ENCODE peak calls at places on chromosomes 7 and 10, in four cellular contexts. One of them, this sample, is unnamed.

GRCh38 chr7:84953294-84953693 is 233.6 kb downstream of the SEMA3D start:
- DNase-seq in transverse colon: no peak
- DNase-seq in HL-60: no peak
- DNase-seq in HCT116: no peak
- DNase-seq in this sample: no peak

GRCh38 chr7:12569673-12570072 is 847 bp upstream of the SCIN start:
- DNase-seq in transverse colon: no peak
- DNase-seq in HL-60: no peak
- DNase-seq in HCT116: no peak
- DNase-seq in this sample: no peak

GRCh38 chr10:110403593-110403992 is 94.1 kb upstream of the DUSP5 start:
- DNase-seq in transverse colon: no peak
- DNase-seq in HL-60: no peak
- DNase-seq in HCT116: no peak
- DNase-seq in this sample: no peak

GRCh38 chr10:76902949-76903348 is 734.7 kb downstream of the KCNMA1 start:
- DNase-seq in transverse colon: peak; percentile 50
- DNase-seq in HL-60: no peak
- DNase-seq in HCT116: peak; percentile 7
- DNase-seq in this sample: no peak

GRCh38 chr7:82319674-82320118 is 123.9 kb downstream of the CACNA2D1 start:
- DNase-seq in transverse colon: peak; percentile 30
- DNase-seq in HL-60: no peak
- DNase-seq in HCT116: no peak
- DNase-seq in this sample: peak; percentile 91

GRCh38 chr7:43044521-43044920 is 67.9 kb upstream of the HECW1 start:
- DNase-seq in transverse colon: no peak
- DNase-seq in HL-60: no peak
- DNase-seq in HCT116: no peak
- DNase-seq in this sample: no peak

GRCh38 chr7:23597064-23597907 is at the start of gene CCDC126:
- DNase-seq in transverse colon: peak; percentile 95
- DNase-seq in HL-60: peak; percentile 70
- DNase-seq in HCT116: peak; percentile 79
- DNase-seq in this sample: peak; percentile 95

GRCh38 chr7:16764942-16765341 is 11.4 kb downstream of the TSPAN13 start:
- DNase-seq in transverse colon: no peak
- DNase-seq in HL-60: no peak
- DNase-seq in HCT116: no peak
- DNase-seq in this sample: no peak

GRCh38 chr10:27679996-27680395 is 65.6 kb downstream of the MKX start:
- DNase-seq in transverse colon: no peak
- DNase-seq in HL-60: no peak
- DNase-seq in HCT116: no peak
- DNase-seq in this sample: no peak

GRCh38 chr7:121366852-121367431 is 29.2 kb downstream of the FAM3C start:
- DNase-seq in transverse colon: no peak
- DNase-seq in HL-60: no peak
- DNase-seq in HCT116: no peak
- DNase-seq in this sample: no peak

GRCh38 chr10:43963793-43964425 is 315.2 kb upstream of the ZNF32 start:
- DNase-seq in transverse colon: no peak
- DNase-seq in HL-60: no peak
- DNase-seq in HCT116: no peak
- DNase-seq in this sample: no peak

GRCh38 chr7:32217841-32218467 is 147.7 kb upstream of the PDE1C start:
- DNase-seq in transverse colon: no peak
- DNase-seq in HL-60: no peak
- DNase-seq in HCT116: no peak
- DNase-seq in this sample: no peak

GRCh38 chr7:101918426-101918825 is 101.0 kb downstream of the CUX1 start:
- DNase-seq in transverse colon: no peak
- DNase-seq in HL-60: no peak
- DNase-seq in HCT116: no peak
- DNase-seq in this sample: no peak

GRCh38 chr10:101158101-101159058 is 27.3 kb downstream of the TLX1 start:
- DNase-seq in transverse colon: no peak
- DNase-seq in HL-60: no peak
- DNase-seq in HCT116: no peak
- DNase-seq in this sample: no peak

GRCh38 chr10:14173391-14173705 is 157.4 kb downstream of the FRMD4A start:
- DNase-seq in transverse colon: no peak
- DNase-seq in HL-60: no peak
- DNase-seq in HCT116: no peak
- DNase-seq in this sample: no peak

GRCh38 chr10:131674130-131674529 is 226.7 kb upstream of the PPP2R2D start:
- DNase-seq in transverse colon: no peak
- DNase-seq in HL-60: no peak
- DNase-seq in HCT116: no peak
- DNase-seq in this sample: no peak

GRCh38 chr10:121243899-121244241 is 354.4 kb downstream of the FGFR2 start:
- DNase-seq in transverse colon: no peak
- DNase-seq in HL-60: no peak
- DNase-seq in HCT116: no peak
- DNase-seq in this sample: no peak

GRCh38 chr10:21740989-21741388 is 207.0 kb downstream of the MLLT10 start:
- DNase-seq in transverse colon: no peak
- DNase-seq in HL-60: no peak
- DNase-seq in HCT116: no peak
- DNase-seq in this sample: no peak

GRCh38 chr10:125770844-125771243 is 4.8 kb downstream of the MMP21 start:
- DNase-seq in transverse colon: no peak
- DNase-seq in HL-60: no peak
- DNase-seq in HCT116: no peak
- DNase-seq in this sample: no peak

GRCh38 chr7:68800316-68800715 is 798.0 kb upstream of the AUTS2 start:
- DNase-seq in transverse colon: no peak
- DNase-seq in HL-60: no peak
- DNase-seq in HCT116: no peak
- DNase-seq in this sample: no peak

DNA sequence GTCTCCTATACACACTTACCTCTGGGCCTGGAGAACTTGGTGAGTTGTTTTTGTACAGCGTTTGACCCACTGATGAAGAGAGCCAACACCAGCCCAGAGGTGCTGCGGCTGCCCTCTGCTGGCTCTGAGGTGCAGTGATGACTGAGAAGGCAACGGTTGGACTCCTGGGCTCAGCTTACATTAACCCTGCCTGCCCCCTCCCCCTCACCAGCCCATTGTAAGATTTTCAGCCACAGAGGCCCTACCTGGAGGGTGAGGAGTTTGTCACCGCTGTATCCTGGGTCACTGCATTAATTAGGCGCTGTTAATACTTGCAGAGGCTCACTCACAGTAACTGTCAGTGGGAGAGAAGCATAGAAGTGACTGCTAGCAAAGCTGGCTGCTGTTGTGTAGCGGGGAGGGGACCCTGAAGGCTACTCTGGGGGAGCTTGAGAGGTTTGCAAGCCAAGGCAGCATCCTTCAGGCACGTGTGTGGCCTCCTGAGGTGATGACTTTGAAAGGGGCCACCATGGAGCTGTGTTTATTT is 18.9 kb upstream of the ANKRD2 start:
- DNase-seq in transverse colon: peak; percentile 52
- DNase-seq in HL-60: no peak
- DNase-seq in HCT116: no peak
- DNase-seq in this sample: peak; percentile 82
- TF ChIP-seq POLR2AphosphoS5 in transverse colon: no peak
- TF ChIP-seq POLR2AphosphoS5 in HL-60: no peak
- TF ChIP-seq POLR2AphosphoS5 in HCT116: no peak
- TF ChIP-seq POLR2AphosphoS5 in this sample: no peak

DNA sequence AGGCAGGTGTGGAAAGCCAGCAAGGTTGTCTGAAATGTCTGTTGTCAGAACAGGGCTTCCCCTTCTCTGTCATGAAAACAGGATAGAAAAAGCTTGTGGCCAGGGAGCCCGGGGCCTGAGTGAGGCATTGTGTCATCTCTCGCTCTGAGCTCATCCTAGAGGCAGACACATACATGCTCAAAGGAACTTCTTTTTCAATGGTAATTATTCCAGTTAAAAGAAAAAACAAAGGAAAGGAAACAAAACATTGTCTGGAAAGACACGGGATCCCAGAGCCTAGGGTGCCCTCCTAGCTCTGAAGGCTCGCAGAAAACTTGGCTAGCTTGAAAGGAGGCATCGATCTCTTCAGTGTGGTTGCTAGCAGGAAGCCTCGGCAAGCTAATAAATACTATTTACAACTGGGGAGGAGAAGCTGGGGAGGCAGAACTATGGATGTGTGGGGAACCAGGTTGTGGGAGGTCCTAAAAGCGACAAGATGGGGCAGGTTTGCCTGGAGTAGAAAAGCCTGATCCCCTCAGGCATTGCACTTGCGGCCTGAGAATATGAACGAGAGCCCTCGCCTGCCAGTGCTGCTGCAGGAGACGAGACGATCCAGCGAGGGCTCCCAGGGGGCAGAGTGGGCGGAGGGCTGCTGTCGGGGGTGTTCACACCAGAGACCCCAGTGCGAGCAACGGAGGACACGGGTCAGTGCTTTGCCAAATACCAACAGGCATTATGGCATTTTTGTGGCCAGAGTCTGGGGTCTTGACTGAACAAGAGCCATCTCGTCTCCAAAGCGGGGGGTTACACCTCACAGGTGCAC is 32.8 kb upstream of the DGKI start:
- DNase-seq in transverse colon: no peak
- DNase-seq in HL-60: no peak
- DNase-seq in HCT116: no peak
- DNase-seq in this sample: peak; percentile 72
- TF ChIP-seq POLR2AphosphoS5 in transverse colon: no peak
- TF ChIP-seq POLR2AphosphoS5 in HL-60: no peak
- TF ChIP-seq POLR2AphosphoS5 in HCT116: no peak
- TF ChIP-seq POLR2AphosphoS5 in this sample: no peak

GRCh38 chr10:98172495-98172894 is 38.0 kb downstream of the R3HCC1L start:
- DNase-seq in transverse colon: no peak
- DNase-seq in HL-60: no peak
- DNase-seq in HCT116: no peak
- DNase-seq in this sample: no peak

GRCh38 chr10:98170249-98171117 is 36.0 kb downstream of the R3HCC1L start:
- DNase-seq in transverse colon: peak; percentile 38
- DNase-seq in HL-60: peak; percentile 24
- DNase-seq in HCT116: peak; percentile 40
- DNase-seq in this sample: no peak

GRCh38 chr10:98169379-98169778 is 34.9 kb downstream of the R3HCC1L start:
- DNase-seq in transverse colon: no peak
- DNase-seq in HL-60: no peak
- DNase-seq in HCT116: no peak
- DNase-seq in this sample: no peak

GRCh38 chr10:98173258-98173657 is 38.8 kb downstream of the R3HCC1L start:
- DNase-seq in transverse colon: no peak
- DNase-seq in HL-60: no peak
- DNase-seq in HCT116: no peak
- DNase-seq in this sample: no peak

DNA sequence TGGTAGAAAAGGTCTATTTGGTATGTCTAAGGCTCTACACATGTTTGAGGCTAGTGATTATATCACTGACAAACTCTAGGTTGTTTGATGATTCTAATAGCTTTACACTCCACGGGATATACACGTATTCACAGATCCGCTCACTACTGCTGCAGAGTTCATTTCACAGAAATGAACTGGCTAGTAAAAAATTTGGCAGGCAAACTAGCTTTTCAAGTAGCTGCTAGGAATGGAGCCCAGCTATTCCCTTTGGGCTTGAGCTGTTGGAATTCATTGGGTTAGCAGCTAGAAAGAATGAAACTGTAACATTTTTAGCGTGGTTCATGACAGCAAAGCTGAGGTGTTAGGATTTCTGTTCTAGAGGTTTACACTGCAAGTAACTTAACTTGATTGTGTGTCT is 37.6 kb downstream of the R3HCC1L start:
- DNase-seq in transverse colon: no peak
- DNase-seq in HL-60: no peak
- DNase-seq in HCT116: no peak
- DNase-seq in this sample: peak; percentile 66
- TF ChIP-seq POLR2AphosphoS5 in transverse colon: no peak
- TF ChIP-seq POLR2AphosphoS5 in HL-60: no peak
- TF ChIP-seq POLR2AphosphoS5 in HCT116: no peak
- TF ChIP-seq POLR2AphosphoS5 in this sample: no peak

GRCh38 chr10:61760943-61761824 is 98.5 kb downstream of the CABCOCO1 start:
- DNase-seq in transverse colon: peak; percentile 26
- DNase-seq in HL-60: no peak
- DNase-seq in HCT116: no peak
- DNase-seq in this sample: no peak
- TF ChIP-seq POLR2AphosphoS5 in transverse colon: no peak
- TF ChIP-seq POLR2AphosphoS5 in HL-60: no peak
- TF ChIP-seq POLR2AphosphoS5 in HCT116: no peak
- TF ChIP-seq POLR2AphosphoS5 in this sample: no peak

GRCh38 chr10:62277946-62278345 is 9.3 kb upstream of the RTKN2 start:
- DNase-seq in transverse colon: no peak
- DNase-seq in HL-60: no peak
- DNase-seq in HCT116: no peak
- DNase-seq in this sample: no peak

GRCh38 chr10:62284221-62284620 is 15.6 kb upstream of the RTKN2 start:
- DNase-seq in transverse colon: no peak
- DNase-seq in HL-60: no peak
- DNase-seq in HCT116: no peak
- DNase-seq in this sample: no peak

DNA sequence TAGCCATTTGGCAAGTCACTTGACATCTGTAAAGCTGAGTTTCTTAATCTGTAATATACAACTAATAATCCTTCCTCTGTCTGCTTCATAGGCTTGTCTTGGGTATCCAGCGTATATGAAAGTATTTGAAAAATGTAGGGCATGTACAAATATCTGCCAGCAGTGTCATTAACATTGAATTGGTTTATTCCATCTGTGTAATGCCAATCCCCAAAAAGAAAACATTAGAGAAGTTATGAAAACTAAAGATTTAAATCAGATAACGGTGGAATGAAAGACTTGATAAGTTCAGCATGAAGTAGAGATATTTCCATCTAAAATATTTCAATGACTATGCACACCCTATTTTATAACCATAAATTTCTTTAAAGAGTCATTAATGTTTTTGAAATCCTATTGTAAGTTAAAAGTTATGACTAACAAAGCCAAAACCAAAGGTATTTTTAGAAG is 9.8 kb upstream of the RTKN2 start:
- DNase-seq in transverse colon: no peak
- DNase-seq in HL-60: no peak
- DNase-seq in HCT116: no peak
- DNase-seq in this sample: no peak
- TF ChIP-seq POLR2AphosphoS5 in transverse colon: no peak
- TF ChIP-seq POLR2AphosphoS5 in HL-60: no peak
- TF ChIP-seq POLR2AphosphoS5 in HCT116: no peak
- TF ChIP-seq POLR2AphosphoS5 in this sample: no peak

DNA sequence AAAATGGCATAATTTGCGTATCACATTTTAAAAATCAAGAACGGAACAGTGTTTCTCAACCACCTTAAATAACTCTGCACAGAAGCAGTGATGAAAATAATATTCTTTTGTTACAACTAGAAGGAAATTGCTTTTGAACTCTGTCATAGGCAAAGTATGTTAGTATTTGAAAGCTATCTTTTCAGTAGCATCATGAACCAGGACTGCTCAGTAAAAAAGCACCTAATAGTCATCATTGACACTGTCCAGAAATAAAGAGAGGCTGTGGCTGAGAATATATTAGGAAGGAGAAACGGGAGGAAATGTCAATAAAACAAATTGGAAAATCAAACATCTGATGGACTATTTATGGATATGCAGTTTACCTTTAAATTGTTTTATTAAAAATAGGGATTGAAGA is 237.2 kb upstream of the AKR1E2 start:
- DNase-seq in transverse colon: no peak
- DNase-seq in HL-60: no peak
- DNase-seq in HCT116: no peak
- DNase-seq in this sample: no peak
- TF ChIP-seq POLR2AphosphoS5 in transverse colon: no peak
- TF ChIP-seq POLR2AphosphoS5 in HL-60: no peak
- TF ChIP-seq POLR2AphosphoS5 in HCT116: no peak
- TF ChIP-seq POLR2AphosphoS5 in this sample: no peak

This sample was measured in sigmoid colon.